ENCODE peak calls at places on chromosomes 4 and X, in six cellular contexts. One of them, this sample, is unnamed.

GRCh38 chr4:73836373-73837269 is at the start of gene CXCL6:
- DNase-seq in right lobe of liver: peak
- DNase-seq in NCI-H774: no peak
- DNase-seq in HEK293T: no peak
- DNase-seq in endodermal cell: peak
- DNase-seq in psoas muscle: peak
- DNase-seq in this sample: peak

GRCh38 chr4:7773401-7774187 is 166.1 kb downstream of the AFAP1 start:
- DNase-seq in right lobe of liver: no peak
- DNase-seq in NCI-H774: no peak
- DNase-seq in HEK293T: no peak
- DNase-seq in endodermal cell: no peak
- DNase-seq in psoas muscle: no peak
- DNase-seq in this sample: no peak

GRCh38 chr4:40923326-40924095 is 173.8 kb downstream of the NSUN7 start:
- DNase-seq in right lobe of liver: no peak
- DNase-seq in NCI-H774: no peak
- DNase-seq in HEK293T: no peak
- DNase-seq in endodermal cell: no peak
- DNase-seq in psoas muscle: no peak
- DNase-seq in this sample: no peak

GRCh38 chr4:89109841-89110540 is 1.3 kb upstream of the TIGD2 start:
- DNase-seq in right lobe of liver: no peak
- DNase-seq in NCI-H774: no peak
- DNase-seq in HEK293T: no peak
- DNase-seq in endodermal cell: no peak
- DNase-seq in psoas muscle: no peak
- DNase-seq in this sample: no peak

GRCh38 chr4:40255722-40256281 is 59.0 kb downstream of the RHOH start:
- DNase-seq in right lobe of liver: no peak
- DNase-seq in NCI-H774: no peak
- DNase-seq in HEK293T: no peak
- DNase-seq in endodermal cell: no peak
- DNase-seq in psoas muscle: no peak
- DNase-seq in this sample: no peak

GRCh38 chrX:4935846-4936245 is 1222.4 kb upstream of the PRKX start:
- DNase-seq in right lobe of liver: no peak
- DNase-seq in NCI-H774: no peak
- DNase-seq in HEK293T: no peak
- DNase-seq in endodermal cell: no peak
- DNase-seq in psoas muscle: no peak
- DNase-seq in this sample: no peak

GRCh38 chr4:5865896-5866599 is 26.8 kb downstream of the CRMP1 start:
- DNase-seq in right lobe of liver: no peak
- DNase-seq in NCI-H774: no peak
- DNase-seq in HEK293T: no peak
- DNase-seq in endodermal cell: no peak
- DNase-seq in psoas muscle: no peak
- DNase-seq in this sample: no peak

GRCh38 chrX:41293269-41293668 is 40.7 kb upstream of the DDX3X start:
- DNase-seq in right lobe of liver: no peak
- DNase-seq in NCI-H774: no peak
- DNase-seq in HEK293T: no peak
- DNase-seq in endodermal cell: peak
- DNase-seq in psoas muscle: no peak
- DNase-seq in this sample: no peak

GRCh38 chrX:21047034-21047455 is 327.2 kb upstream of the CNKSR2 start:
- DNase-seq in right lobe of liver: no peak
- DNase-seq in NCI-H774: no peak
- DNase-seq in HEK293T: no peak
- DNase-seq in endodermal cell: peak
- DNase-seq in psoas muscle: no peak
- DNase-seq in this sample: no peak

GRCh38 chrX:262391-262909 is 18.7 kb upstream of the PLCXD1 start:
- DNase-seq in right lobe of liver: peak
- DNase-seq in NCI-H774: no peak
- DNase-seq in HEK293T: no peak
- DNase-seq in endodermal cell: peak
- DNase-seq in psoas muscle: peak
- DNase-seq in this sample: no peak

GRCh38 chrX:47540754-47541538 is 20.1 kb upstream of the ARAF start:
- DNase-seq in right lobe of liver: peak
- DNase-seq in NCI-H774: peak
- DNase-seq in HEK293T: peak
- DNase-seq in endodermal cell: peak
- DNase-seq in psoas muscle: peak
- DNase-seq in this sample: peak

GRCh38 chr4:173281420-173282333 is 52.5 kb downstream of the HMGB2 start:
- DNase-seq in right lobe of liver: no peak
- DNase-seq in NCI-H774: no peak
- DNase-seq in HEK293T: no peak
- DNase-seq in endodermal cell: no peak
- DNase-seq in psoas muscle: no peak
- DNase-seq in this sample: no peak